ENCODE peak calls at places on chromosomes 3 and 15, in four cellular contexts. G is HCT116, O is HepG2, F is K562. Z is an unnamed sample.
A peak's percentile ranks its signal among the peaks of the same experiment; 100 is the strongest.

GRCh38 chr15:99130765-99131440 is 26.0 kb downstream of the SYNM start:
- DNase-seq in O (no peak), G (no peak), F (no peak), Z (no peak)

GRCh38 chr15:62416535-62416934 is 251.4 kb upstream of the C2CD4B start:
- DNase-seq in G (no peak), O (no peak), F (no peak), Z (no peak)

GRCh38 chr3:4633078-4634004 is 140.2 kb downstream of the ITPR1 start:
- DNase-seq in O (peak; percentile 52), F (peak; percentile 69), G (peak; percentile 37), Z (peak; percentile 65)

GRCh38 chr3:123419850-123420292 is 29.0 kb downstream of the ADCY5 start:
- DNase-seq in O (no peak), G (no peak), F (no peak), Z (no peak)

GRCh38 chr15:100275641-100276040 is 66.1 kb downstream of the ADAMTS17 start:
- DNase-seq in G (no peak), O (no peak), F (no peak), Z (no peak)

GRCh38 chr3:10520118-10520517 is 14.7 kb upstream of the ATP2B2 start:
- DNase-seq in F (no peak), G (no peak), O (no peak), Z (no peak)

GRCh38 chr15:74519311-74519710 is 21.7 kb upstream of the ARID3B start:
- DNase-seq in O (no peak), G (no peak), F (no peak), Z (no peak)

GRCh38 chr3:25775936-25776335 is 7.3 kb downstream of the NGLY1 start:
- DNase-seq in G (no peak), O (no peak), F (no peak), Z (no peak)

GRCh38 chr3:137360531-137361201 is 402.9 kb downstream of the IL20RB start:
- DNase-seq in G (no peak), O (no peak), F (no peak), Z (no peak)

GRCh38 chr3:59237121-59237520 is 187.3 kb upstream of the CFAP20DC start:
- DNase-seq in G (no peak), F (no peak), O (no peak), Z (no peak)

GRCh38 chr3:181278468-181279238 is 289.1 kb upstream of the DNAJC19 start:
- DNase-seq in G (no peak), F (no peak), O (no peak), Z (no peak)

GRCh38 chr3:197487911-197488391 is 67.8 kb downstream of the BDH1 start:
- DNase-seq in O (peak; percentile 72), F (no peak), G (no peak), Z (peak; percentile 81)

GRCh38 chr3:35484939-35485605 is 154.3 kb upstream of the ARPP21 start:
- DNase-seq in G (no peak), F (no peak), O (no peak), Z (no peak)

GRCh38 chr15:90095521-90095959 is 6.7 kb downstream of the IDH2 start:
- DNase-seq in F (no peak), O (peak; percentile 70), G (no peak), Z (no peak)

GRCh38 chr15:65824031-65824743 is 32.1 kb upstream of the DENND4A start:
- DNase-seq in F (peak; percentile 75), O (peak; percentile 81), G (peak; percentile 58), Z (no peak)

GRCh38 chr3:185595520-185595919 is 9.4 kb downstream of the SENP2 start:
- DNase-seq in O (no peak), F (no peak), G (no peak), Z (no peak)

GRCh38 chr3:4888913-4889846 is 90.1 kb upstream of the BHLHE40 start:
- DNase-seq in O (no peak), G (no peak), F (no peak), Z (no peak)

GRCh38 chr3:42031808-42032475 is 59.2 kb upstream of the TRAK1 start:
- DNase-seq in G (no peak), F (no peak), O (no peak), Z (no peak)

GRCh38 chr3:183129243-183129642 is 29.9 kb upstream of the MCCC1 start:
- DNase-seq in F (no peak), G (peak; percentile 16), O (no peak), Z (no peak)

GRCh38 chr3:8507496-8507895 is 5.9 kb downstream of the LMCD1 start:
- DNase-seq in F (no peak), O (no peak), G (no peak), Z (no peak)

GRCh38 chr3:46538803-46539442 is 27.2 kb downstream of the LRRC2 start:
- DNase-seq in O (no peak), G (no peak), F (no peak), Z (no peak)

GRCh38 chr3:57949779-57950618 is 58.2 kb upstream of the FLNB start:
- DNase-seq in G (peak; percentile 22), O (peak; percentile 38), F (no peak), Z (no peak)

GRCh38 chr3:195877136-195877715 is 31.1 kb downstream of the TNK2 start:
- DNase-seq in G (no peak), F (no peak), O (no peak), Z (no peak)

GRCh38 chr15:41917767-41918430 is 24.0 kb upstream of the SPTBN5 start:
- DNase-seq in G (peak; percentile 57), O (no peak), F (peak; percentile 75), Z (no peak)

GRCh38 chr15:66824374-66824773 is 122.3 kb downstream of the SMAD6 start:
- DNase-seq in G (no peak), F (no peak), O (no peak), Z (no peak)

GRCh38 chr3:172536505-172536904 is 13.3 kb upstream of the TNFSF10 start:
- DNase-seq in O (no peak), G (no peak), F (no peak), Z (no peak)

GRCh38 chr3:36804295-36805055 is 40.1 kb upstream of the DCLK3 start:
- DNase-seq in O (no peak), F (no peak), G (no peak), Z (no peak)

GRCh38 chr3:38960953-38961622 is 90.7 kb downstream of the SCN11A start:
- DNase-seq in G (peak; percentile 58), F (peak; percentile 75), O (peak; percentile 25), Z (no peak)

GRCh38 chr15:93900476-93901400 is 330.6 kb upstream of the MCTP2 start:
- DNase-seq in O (no peak), G (no peak), F (no peak), Z (no peak)

GRCh38 chr15:22839046-22839705 is 710 bp downstream of the NIPA2 start:
- DNase-seq in F (no peak), O (no peak), G (no peak), Z (no peak)

GRCh38 chr3:77188210-77188609 is 148.3 kb downstream of the ROBO2 start:
- DNase-seq in F (no peak), O (no peak), G (no peak), Z (no peak)

GRCh38 chr3:77191014-77191413 is 151.1 kb downstream of the ROBO2 start:
- DNase-seq in O (no peak), F (no peak), G (no peak), Z (no peak)

GRCh38 chr3:77190281-77190841 is 150.5 kb downstream of the ROBO2 start:
- DNase-seq in F (no peak), O (no peak), G (no peak), Z (no peak)

GRCh38 chr3:77189684-77190083 is 149.8 kb downstream of the ROBO2 start:
- DNase-seq in O (no peak), G (no peak), F (no peak), Z (no peak)

DNA sequence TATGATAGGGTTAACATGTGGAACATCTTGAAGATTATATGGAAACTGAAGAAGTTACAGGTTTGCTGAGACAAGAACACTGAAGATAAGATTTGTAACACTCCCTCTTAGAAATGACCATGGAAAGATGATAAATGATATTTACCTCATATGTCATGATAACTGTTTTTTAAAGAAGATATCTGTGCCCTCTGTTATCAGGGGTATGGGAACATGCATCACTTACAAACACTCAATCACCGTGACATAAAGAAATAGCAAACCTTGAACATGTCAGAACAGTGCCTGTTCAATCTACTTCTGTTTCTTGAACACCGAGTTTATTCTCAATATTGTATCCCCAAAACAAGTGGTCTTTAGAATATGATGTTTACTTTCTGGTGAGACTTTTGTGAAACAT is 149.4 kb downstream of the ROBO2 start:
- DNase-seq in G (no peak), O (no peak), F (no peak), Z (no peak)
- H3K4me1 ChIP-seq in G (no peaks in the 10 kb centered on the region), O (no peaks in the 10 kb centered on the region), F (peaks cover 6% of the 10 kb centered on the region), Z (no peaks in the 10 kb centered on the region)

GRCh38 chr3:17741621-17742091 is 775 bp downstream of the TBC1D5 start:
- DNase-seq in F (peak; percentile 39), O (peak; percentile 87), G (no peak), Z (no peak)
- TF ChIP-seq TCF7L2 in F (no peak), O (no peak), G (no peak), Z (no peak)

GRCh38 chr15:63895194-63895593 is 61.4 kb upstream of the HERC1 start:
- DNase-seq in F (peak; percentile 89), G (no peak), O (no peak), Z (no peak)
- H3K4me3 ChIP-seq in F (peak overlapping the region; percentile 35), G (no peak overlapping the region), O (no peak overlapping the region), Z (no peak overlapping the region)

GRCh38 chr3:99933971-99934750 is 116.5 kb downstream of the CMSS1 start:
- DNase-seq in G (no peak), F (no peak), O (no peak), Z (no peak)
- H3K4me1 ChIP-seq in G (peaks cover 4% of the 10 kb centered on the region), F (no peaks in the 10 kb centered on the region), O (peaks cover 65% of the 10 kb centered on the region), Z (no peaks in the 10 kb centered on the region)

Z was measured in Panc1.